ENCODE peak calls at places on chromosomes 4 and X, in seven cellular contexts. G is lower lobe of right lung, H is HAP-1, B is foreskin fibroblast, V is right cardiac atrium, S is astrocyte of the cerebellum, X is Peyer's patch. A is an unnamed sample.

GRCh38 chr4:169723207-169723606 is 34.5 kb downstream of the HPF1 start:
- DNase-seq in G (no peak), H (no peak), B (no peak), V (no peak), S (no peak), X (no peak), A (no peak)

GRCh38 chr4:1368421-1369090 is 21.5 kb downstream of the UVSSA start:
- DNase-seq in G (peak), H (no peak), B (no peak), V (peak), S (no peak), X (no peak), A (peak)

GRCh38 chr4:91734682-91735081 is 569.1 kb upstream of the GRID2 start:
- DNase-seq in G (no peak), H (no peak), B (no peak), V (no peak), S (no peak), X (no peak), A (no peak)

GRCh38 chr4:40547446-40548132 is 82.1 kb downstream of the RBM47 start:
- DNase-seq in G (no peak), H (no peak), B (no peak), V (no peak), S (no peak), X (no peak), A (no peak)

GRCh38 chr4:54959656-54960055 is 165.7 kb downstream of the KDR start:
- DNase-seq in G (no peak), H (peak), B (peak), V (no peak), S (peak), X (no peak), A (no peak)

GRCh38 chr4:52963976-52964375 is 101.9 kb downstream of the RASL11B start:
- DNase-seq in G (no peak), H (no peak), B (no peak), V (no peak), S (no peak), X (no peak), A (no peak)

GRCh38 chrX:20067709-20068315 is 48.9 kb downstream of the MAP7D2 start:
- DNase-seq in G (peak), H (no peak), B (peak), V (peak), S (peak), X (peak), A (peak)

GRCh38 chr4:83618991-83619390 is 83.1 kb downstream of the GPAT3 start:
- DNase-seq in G (no peak), H (no peak), B (peak), V (no peak), S (no peak), X (no peak), A (no peak)

GRCh38 chr4:3209551-3210325 is 39.2 kb upstream of the MSANTD1 start:
- DNase-seq in G (no peak), H (no peak), B (no peak), V (no peak), S (no peak), X (no peak), A (peak)

GRCh38 chrX:106964290-106964689 is 35.7 kb downstream of the MORC4 start:
- DNase-seq in G (no peak), H (no peak), B (no peak), V (no peak), S (no peak), X (no peak), A (no peak)

GRCh38 chr4:154490261-154490588 is 1.4 kb downstream of the DCHS2 start:
- DNase-seq in G (no peak), H (no peak), B (no peak), V (no peak), S (no peak), X (no peak), A (no peak)

GRCh38 chr4:39706334-39706733 is 8.4 kb downstream of the UBE2K start:
- DNase-seq in G (no peak), H (no peak), B (peak), V (no peak), S (peak), X (no peak), A (peak)

GRCh38 chr4:48139688-48140087 is 5.6 kb upstream of the TXK start:
- DNase-seq in G (no peak), H (no peak), B (peak), V (no peak), S (no peak), X (peak), A (no peak)

GRCh38 chrX:53281321-53281822 is at the start of gene IQSEC2:
- DNase-seq in G (peak), H (peak), B (peak), V (peak), S (peak), X (no peak), A (peak)

DNA sequence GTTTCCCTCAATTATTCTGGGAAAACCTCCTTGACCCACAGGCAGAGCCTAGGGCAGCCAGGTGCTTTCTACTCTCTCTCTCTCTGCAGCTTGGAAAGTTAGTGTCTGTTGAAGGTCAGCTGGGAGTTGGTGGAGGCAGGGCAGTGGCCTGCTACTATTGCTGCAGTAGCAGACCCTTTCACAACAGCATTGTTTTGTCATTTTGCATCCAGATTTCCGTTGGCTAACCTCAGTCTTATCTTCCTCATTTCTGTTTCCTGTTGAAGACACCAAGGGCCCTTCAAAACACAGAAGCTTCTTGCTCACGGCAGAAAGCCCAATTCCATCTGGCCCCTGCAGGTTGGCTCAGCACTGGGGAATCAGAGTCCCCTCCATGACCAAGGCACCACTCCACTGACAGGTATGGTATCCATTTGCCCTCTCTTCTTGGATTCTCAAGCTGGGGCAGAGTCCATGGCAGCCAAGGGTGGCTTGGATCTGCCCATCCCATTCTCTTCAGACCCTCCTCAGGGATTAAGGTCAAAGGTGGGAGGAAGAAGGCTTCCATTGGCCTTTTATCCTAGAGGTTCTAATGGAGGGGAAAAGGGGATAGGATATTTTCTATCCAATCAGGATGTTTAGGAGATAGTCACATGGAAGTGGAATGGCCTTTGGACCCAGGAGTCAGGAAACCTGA is 24.6 kb downstream of the VSIG4 start:
- DNase-seq in G (peak), H (no peak), B (no peak), V (peak), S (no peak), X (peak), A (no peak)
- H3K4me3 ChIP-seq in G (peak), H (no peak), B (no peak), V (no peak), S (no peak), X (peak), A (no peak)

GRCh38 chr4:38065181-38065580 is 105.0 kb downstream of the PTTG2 start:
- DNase-seq in G (no peak), H (no peak), B (no peak), V (no peak), S (no peak), X (no peak), A (no peak)

GRCh38 chr4:38060829-38061431 is 100.7 kb downstream of the PTTG2 start:
- DNase-seq in G (no peak), H (no peak), B (no peak), V (no peak), S (no peak), X (no peak), A (no peak)

GRCh38 chr4:38062894-38063168 is 102.6 kb downstream of the PTTG2 start:
- DNase-seq in G (no peak), H (no peak), B (no peak), V (no peak), S (no peak), X (no peak), A (no peak)

GRCh38 chr4:38065900-38066299 is 105.7 kb downstream of the PTTG2 start:
- DNase-seq in G (no peak), H (no peak), B (no peak), V (no peak), S (no peak), X (no peak), A (no peak)

DNA sequence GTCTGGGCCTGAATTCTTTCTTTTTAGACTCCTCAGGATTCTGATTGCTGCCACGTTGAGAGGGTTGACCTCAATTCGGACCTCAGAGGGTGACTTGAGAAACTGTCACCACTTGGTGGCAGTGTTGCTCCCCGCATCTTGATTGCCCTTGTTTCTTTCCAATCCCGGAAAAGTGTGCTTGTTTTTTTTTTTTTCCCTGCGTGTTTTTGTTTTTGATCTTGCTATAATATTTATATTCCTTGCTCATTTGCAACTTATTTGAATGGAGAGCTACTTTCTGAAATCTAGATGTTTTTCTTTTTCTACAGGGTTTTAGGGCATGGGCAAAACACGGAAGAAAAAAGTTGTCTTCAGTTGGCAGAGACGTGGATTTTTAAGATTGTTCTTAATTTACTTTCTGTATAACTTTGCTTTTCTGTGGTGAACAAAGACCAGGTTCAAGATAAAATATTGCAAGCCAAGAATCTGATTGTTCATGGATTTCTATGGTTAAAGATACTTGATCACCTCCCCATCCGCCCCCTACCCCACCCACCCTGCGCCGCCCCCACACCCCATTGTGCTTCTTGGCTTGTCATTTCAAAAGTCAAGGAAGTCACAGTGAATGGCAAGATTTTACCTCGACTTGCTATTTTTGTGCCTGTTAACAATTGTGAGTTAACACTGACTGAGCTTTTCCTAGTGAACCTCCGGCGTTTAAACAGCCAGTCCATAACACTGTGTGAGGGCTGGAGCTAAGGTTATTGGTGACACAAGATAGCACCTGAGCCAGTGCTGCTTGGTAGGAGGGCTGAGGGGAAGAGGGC is 102.1 kb downstream of the PTTG2 start:
- DNase-seq in G (peak), H (peak), B (peak), V (peak), S (peak), X (peak), A (peak)
- H3K4me3 ChIP-seq in G (peak), H (no peak), B (peak), V (peak), S (no peak), X (no peak), A (peak)

GRCh38 chr4:128913228-128913627 is 103.7 kb downstream of the JADE1 start:
- DNase-seq in G (no peak), H (no peak), B (no peak), V (no peak), S (no peak), X (no peak), A (no peak)
- H3K4me3 ChIP-seq in G (no peak), H (no peak), B (no peak), V (no peak), S (no peak), X (no peak), A (no peak)

GRCh38 chr4:113757486-113757885 is 4.1 kb downstream of the CAMK2D start:
- DNase-seq in G (no peak), H (peak), B (no peak), V (no peak), S (no peak), X (no peak), A (no peak)
- H3K4me3 ChIP-seq in G (no peak), H (no peak), B (peak), V (peak), S (no peak), X (no peak), A (no peak)

GRCh38 chr4:173360587-173361221 is 10.1 kb upstream of the SAP30 start:
- DNase-seq in G (no peak), H (peak), B (no peak), V (no peak), S (no peak), X (no peak), A (no peak)

GRCh38 chr4:173362666-173363065 is 8.1 kb upstream of the SAP30 start:
- DNase-seq in G (no peak), H (no peak), B (no peak), V (no peak), S (no peak), X (no peak), A (no peak)

DNA sequence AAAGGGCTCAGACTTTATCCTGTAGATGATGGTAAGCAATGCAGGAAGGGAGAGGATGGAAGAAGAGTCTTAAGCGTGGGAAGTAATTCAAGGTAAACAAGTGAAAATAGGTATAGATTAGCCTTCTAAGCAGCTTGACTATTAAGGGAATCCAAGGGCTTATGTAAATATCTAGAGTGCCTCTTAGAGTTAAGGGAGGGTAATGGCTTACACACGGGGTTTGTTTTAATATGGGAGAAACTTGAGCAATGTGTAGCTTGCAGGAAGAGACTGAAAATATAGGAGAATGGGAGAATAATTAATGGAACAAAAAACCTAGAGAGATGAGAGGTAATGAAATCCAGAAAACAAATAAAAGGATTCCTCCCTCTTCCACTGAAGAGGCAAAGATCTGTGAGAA is 12.8 kb upstream of the SAP30 start:
- DNase-seq in G (no peak), H (no peak), B (no peak), V (no peak), S (no peak), X (no peak), A (no peak)
- H3K4me3 ChIP-seq in G (no peak), H (no peak), B (no peak), V (no peak), S (no peak), X (no peak), A (no peak)

GRCh38 chrX:70264784-70265183 is 3.4 kb upstream of the ARR3 start:
- DNase-seq in G (no peak), H (no peak), B (no peak), V (no peak), S (no peak), X (no peak), A (no peak)

GRCh38 chrX:70262952-70263567 is 3.1 kb upstream of the P2RY4 start:
- DNase-seq in G (no peak), H (peak), B (peak), V (peak), S (no peak), X (no peak), A (peak)

GRCh38 chrX:70268034-70268433 is at the start of gene ARR3:
- DNase-seq in G (no peak), H (no peak), B (no peak), V (no peak), S (no peak), X (no peak), A (no peak)
- H3K4me3 ChIP-seq in G (no peak), H (no peak), B (no peak), V (no peak), S (no peak), X (no peak), A (no peak)

GRCh38 chr4:95761871-95762270 is 78.0 kb upstream of the PDHA2 start:
- DNase-seq in G (no peak), H (no peak), B (no peak), V (no peak), S (no peak), X (no peak), A (no peak)
- H3K4me3 ChIP-seq in G (no peak), H (no peak), B (no peak), V (no peak), S (no peak), X (no peak), A (no peak)

DNA sequence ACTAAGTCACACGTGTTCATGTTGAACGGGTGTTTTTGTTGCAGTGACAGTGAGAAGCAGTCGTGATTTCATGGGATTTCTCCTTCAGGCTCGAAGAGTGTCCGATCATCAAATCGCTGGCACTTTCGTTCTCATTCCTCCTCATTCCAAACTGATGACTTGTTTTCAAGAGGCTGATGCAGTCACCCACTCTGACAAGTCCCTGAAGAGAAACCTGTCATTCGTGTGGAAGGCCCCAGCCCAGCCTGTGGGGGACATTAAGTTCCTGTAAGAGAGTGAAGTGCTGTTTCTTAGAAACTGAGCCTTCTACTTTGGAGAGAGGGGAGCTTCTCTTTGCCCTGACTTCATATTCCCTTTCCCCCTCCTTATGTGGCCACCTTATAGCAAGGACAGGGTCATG is 8.0 kb downstream of the REELD1 start:
- DNase-seq in G (no peak), H (no peak), B (no peak), V (no peak), S (no peak), X (no peak), A (no peak)
- H3K4me3 ChIP-seq in G (no peak), H (no peak), B (no peak), V (no peak), S (no peak), X (no peak), A (no peak)

DNA sequence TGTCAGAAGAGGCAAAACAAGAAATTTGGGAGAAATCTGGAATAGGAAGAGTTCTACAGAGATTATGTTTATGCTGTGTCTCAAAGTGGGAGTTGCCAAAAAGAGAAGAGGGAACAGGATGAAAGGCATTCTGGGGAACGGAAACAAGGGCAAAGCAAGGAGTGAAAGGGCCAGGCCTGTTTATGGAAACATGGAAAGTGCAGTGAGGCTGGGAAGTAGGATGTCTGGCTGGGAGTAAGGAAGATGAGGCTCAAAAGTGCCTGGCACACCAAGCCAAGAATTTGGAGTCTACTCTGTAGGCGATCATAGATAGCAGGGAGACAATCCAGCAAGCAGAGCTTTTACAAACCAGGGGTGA is 1.8 kb upstream of the CUL4B start:
- DNase-seq in G (no peak), H (peak), B (no peak), V (no peak), S (no peak), X (no peak), A (no peak)
- H3K4me3 ChIP-seq in G (no peak), H (no peak), B (no peak), V (no peak), S (no peak), X (no peak), A (no peak)

GRCh38 chr4:5478697-5479096 is 229.7 kb downstream of the EVC2 start:
- DNase-seq in G (no peak), H (no peak), B (no peak), V (no peak), S (no peak), X (no peak), A (no peak)
- H3K4me3 ChIP-seq in G (no peak), H (no peak), B (no peak), V (no peak), S (no peak), X (no peak), A (no peak)